ENCODE peak calls at places on chromosomes 11 and 22, in four cellular contexts. One of them, this sample, is unnamed.

GRCh38 chr11:96430668-96431067 is 40.9 kb downstream of the JRKL start:
- DNase-seq in upper lobe of right lung: no peak
- DNase-seq in GM23338: no peak
- DNase-seq in small intestine: no peak
- DNase-seq in this sample: no peak

GRCh38 chr11:101444851-101445250 is 139.0 kb downstream of the TRPC6 start:
- DNase-seq in GM23338: no peak
- DNase-seq in small intestine: no peak
- DNase-seq in upper lobe of right lung: no peak
- DNase-seq in this sample: no peak

GRCh38 chr11:414333-414857 is 404 bp downstream of the SIGIRR start:
- DNase-seq in upper lobe of right lung: no peak
- DNase-seq in small intestine: no peak
- DNase-seq in GM23338: no peak
- DNase-seq in this sample: no peak

GRCh38 chr22:31646186-31647019 is 15.6 kb downstream of the PISD start:
- DNase-seq in GM23338: no peak
- DNase-seq in upper lobe of right lung: no peak
- DNase-seq in small intestine: peak; percentile 50
- DNase-seq in this sample: peak; percentile 83

GRCh38 chr22:28833276-28833923 is 33.0 kb upstream of the XBP1 start:
- DNase-seq in upper lobe of right lung: no peak
- DNase-seq in small intestine: no peak
- DNase-seq in GM23338: no peak
- DNase-seq in this sample: no peak

GRCh38 chr22:22787805-22788459 is 99.7 kb upstream of the IGLL5 start:
- DNase-seq in GM23338: peak; percentile 81
- DNase-seq in upper lobe of right lung: no peak
- DNase-seq in small intestine: peak; percentile 56
- DNase-seq in this sample: peak; percentile 87

GRCh38 chr11:85718126-85718943 is 32.3 kb upstream of the CCDC89 start:
- DNase-seq in small intestine: no peak
- DNase-seq in upper lobe of right lung: no peak
- DNase-seq in GM23338: no peak
- DNase-seq in this sample: no peak

GRCh38 chr22:39518124-39518786 is 2.1 kb upstream of the ATF4 start:
- DNase-seq in upper lobe of right lung: no peak
- DNase-seq in GM23338: no peak
- DNase-seq in small intestine: no peak
- DNase-seq in this sample: peak; percentile 54

GRCh38 chr22:49833340-49834007 is 5.8 kb upstream of the BRD1 start:
- DNase-seq in upper lobe of right lung: no peak
- DNase-seq in GM23338: no peak
- DNase-seq in small intestine: peak; percentile 49
- DNase-seq in this sample: no peak

GRCh38 chr22:35312198-35313059 is 12.7 kb downstream of the TOM1 start:
- DNase-seq in GM23338: no peak
- DNase-seq in small intestine: peak; percentile 99
- DNase-seq in upper lobe of right lung: peak; percentile 44
- DNase-seq in this sample: peak; percentile 92

GRCh38 chr11:115493488-115493887 is 10.7 kb downstream of the CADM1 start:
- DNase-seq in upper lobe of right lung: no peak
- DNase-seq in GM23338: no peak
- DNase-seq in small intestine: no peak
- DNase-seq in this sample: no peak

GRCh38 chr11:26987205-26987604 is 6.7 kb upstream of the FIBIN start:
- DNase-seq in small intestine: no peak
- DNase-seq in GM23338: no peak
- DNase-seq in upper lobe of right lung: no peak
- DNase-seq in this sample: no peak

GRCh38 chr11:1669546-1670218 is 27.3 kb upstream of the KRTAP5-6 start:
- DNase-seq in upper lobe of right lung: no peak
- DNase-seq in GM23338: no peak
- DNase-seq in small intestine: no peak
- DNase-seq in this sample: peak; percentile 64

GRCh38 chr22:40904101-40904500 is 42.2 kb upstream of the DNAJB7 start:
- DNase-seq in GM23338: no peak
- DNase-seq in small intestine: no peak
- DNase-seq in upper lobe of right lung: no peak
- DNase-seq in this sample: no peak

GRCh38 chr22:29346659-29347058 is 31.2 kb upstream of the RASL10A start:
- DNase-seq in GM23338: no peak
- DNase-seq in small intestine: no peak
- DNase-seq in upper lobe of right lung: no peak
- DNase-seq in this sample: peak; percentile 35

DNA sequence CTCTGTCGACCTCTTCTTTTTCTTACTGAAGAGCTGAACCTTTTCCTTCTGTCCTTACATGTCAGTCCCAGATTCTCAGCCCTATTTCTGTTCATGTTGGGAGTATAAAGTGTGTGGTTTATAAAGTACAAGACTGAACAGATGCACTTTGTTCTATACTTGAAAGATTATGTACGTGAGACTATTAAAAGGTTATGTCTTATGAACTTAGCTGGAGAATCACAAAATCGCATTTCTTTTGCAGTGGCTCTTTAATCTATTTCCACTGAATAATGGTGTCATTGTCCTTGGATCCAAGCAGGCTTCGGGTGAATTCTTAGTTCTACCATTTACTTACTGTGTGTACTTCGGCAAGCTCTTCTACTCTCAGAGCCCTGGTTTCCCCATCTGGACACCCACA is 558.4 kb downstream of the TMEM135 start:
- DNase-seq in upper lobe of right lung: no peak
- DNase-seq in GM23338: no peak
- DNase-seq in small intestine: no peak
- DNase-seq in this sample: no peak
- H3K27ac ChIP-seq in upper lobe of right lung: no peak overlapping the region
- H3K27ac ChIP-seq in GM23338: no peak overlapping the region
- H3K27ac ChIP-seq in small intestine: no peak overlapping the region
- H3K27ac ChIP-seq in this sample: no peak overlapping the region

GRCh38 chr11:130718118-130718517 is 198.2 kb downstream of the SNX19 start:
- DNase-seq in GM23338: no peak
- DNase-seq in upper lobe of right lung: no peak
- DNase-seq in small intestine: no peak
- DNase-seq in this sample: no peak
- H3K4me1 ChIP-seq in GM23338: no peaks in the 10 kb centered on the region
- H3K4me1 ChIP-seq in upper lobe of right lung: no peaks in the 10 kb centered on the region
- H3K4me1 ChIP-seq in small intestine: no peaks in the 10 kb centered on the region
- H3K4me1 ChIP-seq in this sample: peaks cover 23% of the 10 kb centered on the region

GRCh38 chr11:65423516-65424199 is 1.1 kb downstream of the NEAT1 start:
- DNase-seq in upper lobe of right lung: peak; percentile 69
- DNase-seq in small intestine: no peak
- DNase-seq in GM23338: no peak
- DNase-seq in this sample: no peak
- H3K27ac ChIP-seq in upper lobe of right lung: peak overlapping the region; percentile 100
- H3K27ac ChIP-seq in small intestine: peak overlapping the region; percentile 100
- H3K27ac ChIP-seq in GM23338: no peak overlapping the region
- H3K27ac ChIP-seq in this sample: peak overlapping the region; percentile 100

GRCh38 chr11:78190374-78190773 is 1.7 kb downstream of the USP35 start:
- DNase-seq in small intestine: no peak
- DNase-seq in GM23338: no peak
- DNase-seq in upper lobe of right lung: no peak
- DNase-seq in this sample: no peak

GRCh38 chr11:78192223-78192719 is 3.6 kb downstream of the USP35 start:
- DNase-seq in small intestine: no peak
- DNase-seq in GM23338: no peak
- DNase-seq in upper lobe of right lung: no peak
- DNase-seq in this sample: peak; percentile 66

GRCh38 chr11:78189851-78190250 is 1.1 kb downstream of the USP35 start:
- DNase-seq in small intestine: no peak
- DNase-seq in upper lobe of right lung: no peak
- DNase-seq in GM23338: no peak
- DNase-seq in this sample: peak; percentile 30

GRCh38 chr11:78192911-78193341 is 4.2 kb downstream of the USP35 start:
- DNase-seq in upper lobe of right lung: no peak
- DNase-seq in GM23338: no peak
- DNase-seq in small intestine: no peak
- DNase-seq in this sample: peak; percentile 95

DNA sequence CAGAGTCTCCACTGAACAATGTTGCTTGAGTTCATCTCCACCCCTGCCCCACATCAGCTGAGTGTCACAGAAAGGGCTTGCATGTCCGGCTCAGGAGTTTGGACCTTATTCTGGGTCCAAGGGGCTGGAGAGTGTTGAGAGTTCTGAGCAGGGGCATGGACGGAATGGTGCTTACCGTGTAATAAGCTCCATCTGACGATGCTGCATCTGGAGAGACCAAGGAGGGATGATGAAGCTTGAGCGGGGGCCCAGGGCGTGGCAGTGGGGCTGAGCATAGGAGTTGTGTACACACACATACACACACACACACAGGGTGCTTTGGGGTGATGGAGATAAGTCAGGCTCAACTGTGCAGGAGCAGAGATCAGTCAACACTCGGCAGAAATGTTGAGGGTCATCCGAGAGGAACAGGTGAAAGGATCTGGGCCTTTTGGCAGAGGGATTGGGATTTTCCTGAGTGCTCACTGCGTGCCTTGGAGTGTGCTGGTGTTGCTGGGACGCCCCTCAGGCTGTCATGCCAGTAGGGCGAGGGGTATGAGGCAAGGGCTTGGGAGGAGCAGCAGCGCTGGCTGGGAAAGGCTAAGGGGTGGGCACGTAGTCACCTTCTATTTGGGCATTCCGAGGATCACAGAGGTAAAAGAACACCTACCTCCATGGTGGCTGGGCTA is 2.3 kb downstream of the USP35 start:
- DNase-seq in upper lobe of right lung: no peak
- DNase-seq in small intestine: no peak
- DNase-seq in GM23338: no peak
- DNase-seq in this sample: peak; percentile 9
- H3K4me1 ChIP-seq in upper lobe of right lung: peaks cover 32% of the 10 kb centered on the region
- H3K4me1 ChIP-seq in small intestine: no peaks in the 10 kb centered on the region
- H3K4me1 ChIP-seq in GM23338: peaks cover 15% of the 10 kb centered on the region
- H3K4me1 ChIP-seq in this sample: peaks cover 44% of the 10 kb centered on the region

GRCh38 chr11:70110538-70111055 is 32.5 kb downstream of the ANO1 start:
- DNase-seq in upper lobe of right lung: no peak
- DNase-seq in GM23338: no peak
- DNase-seq in small intestine: no peak
- DNase-seq in this sample: no peak
- H3K27ac ChIP-seq in upper lobe of right lung: no peak overlapping the region
- H3K27ac ChIP-seq in GM23338: peak overlapping the region; percentile 39
- H3K27ac ChIP-seq in small intestine: no peak overlapping the region
- H3K27ac ChIP-seq in this sample: no peak overlapping the region

GRCh38 chr11:125348704-125349635 is 147.1 kb downstream of the FEZ1 start:
- DNase-seq in small intestine: peak; percentile 22
- DNase-seq in upper lobe of right lung: peak; percentile 72
- DNase-seq in GM23338: peak; percentile 85
- DNase-seq in this sample: peak; percentile 96

GRCh38 chr11:125346565-125347260 is 149.4 kb downstream of the FEZ1 start:
- DNase-seq in upper lobe of right lung: peak; percentile 56
- DNase-seq in GM23338: no peak
- DNase-seq in small intestine: no peak
- DNase-seq in this sample: no peak

GRCh38 chr11:125345706-125346561 is 150.1 kb downstream of the FEZ1 start:
- DNase-seq in upper lobe of right lung: peak; percentile 77
- DNase-seq in GM23338: peak; percentile 90
- DNase-seq in small intestine: peak; percentile 42
- DNase-seq in this sample: peak; percentile 96

GRCh38 chr11:125348141-125348651 is 147.9 kb downstream of the FEZ1 start:
- DNase-seq in upper lobe of right lung: peak; percentile 49
- DNase-seq in small intestine: no peak
- DNase-seq in GM23338: peak; percentile 26
- DNase-seq in this sample: no peak

DNA sequence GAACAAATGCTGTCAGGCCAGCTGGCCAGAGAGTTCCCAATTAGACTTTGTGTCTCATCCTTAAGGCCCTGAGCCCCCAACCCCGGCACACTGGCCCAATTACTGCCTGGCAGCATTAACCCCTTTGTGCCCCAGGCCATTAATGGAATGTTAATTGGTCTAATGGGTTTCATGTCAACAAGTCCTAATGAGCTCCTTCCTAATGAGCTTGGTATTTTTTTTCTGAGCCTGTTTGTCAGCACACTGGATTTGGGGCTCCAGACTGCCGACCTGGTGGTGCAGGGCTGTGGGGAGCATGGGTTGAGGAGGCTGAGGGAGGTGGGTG is 148.8 kb downstream of the FEZ1 start:
- DNase-seq in upper lobe of right lung: peak; percentile 19
- DNase-seq in small intestine: no peak
- DNase-seq in GM23338: no peak
- DNase-seq in this sample: no peak
- H3K4me1 ChIP-seq in upper lobe of right lung: peaks cover 9% of the 10 kb centered on the region
- H3K4me1 ChIP-seq in small intestine: no peaks in the 10 kb centered on the region
- H3K4me1 ChIP-seq in GM23338: peaks cover 36% of the 10 kb centered on the region
- H3K4me1 ChIP-seq in this sample: peaks cover 19% of the 10 kb centered on the region

GRCh38 chr22:46588279-46589140 is 31.7 kb upstream of the GRAMD4 start:
- DNase-seq in small intestine: no peak
- DNase-seq in GM23338: no peak
- DNase-seq in upper lobe of right lung: peak; percentile 72
- DNase-seq in this sample: peak; percentile 83

GRCh38 chr22:46590334-46590733 is 29.9 kb upstream of the GRAMD4 start:
- DNase-seq in upper lobe of right lung: peak; percentile 70
- DNase-seq in GM23338: no peak
- DNase-seq in small intestine: no peak
- DNase-seq in this sample: no peak

GRCh38 chr22:46587492-46588278 is 32.5 kb upstream of the GRAMD4 start:
- DNase-seq in small intestine: peak; percentile 55
- DNase-seq in upper lobe of right lung: peak; percentile 72
- DNase-seq in GM23338: no peak
- DNase-seq in this sample: peak; percentile 85

GRCh38 chr22:46589871-46590271 is 30.3 kb upstream of the GRAMD4 start:
- DNase-seq in GM23338: no peak
- DNase-seq in small intestine: no peak
- DNase-seq in upper lobe of right lung: peak; percentile 59
- DNase-seq in this sample: no peak

DNA sequence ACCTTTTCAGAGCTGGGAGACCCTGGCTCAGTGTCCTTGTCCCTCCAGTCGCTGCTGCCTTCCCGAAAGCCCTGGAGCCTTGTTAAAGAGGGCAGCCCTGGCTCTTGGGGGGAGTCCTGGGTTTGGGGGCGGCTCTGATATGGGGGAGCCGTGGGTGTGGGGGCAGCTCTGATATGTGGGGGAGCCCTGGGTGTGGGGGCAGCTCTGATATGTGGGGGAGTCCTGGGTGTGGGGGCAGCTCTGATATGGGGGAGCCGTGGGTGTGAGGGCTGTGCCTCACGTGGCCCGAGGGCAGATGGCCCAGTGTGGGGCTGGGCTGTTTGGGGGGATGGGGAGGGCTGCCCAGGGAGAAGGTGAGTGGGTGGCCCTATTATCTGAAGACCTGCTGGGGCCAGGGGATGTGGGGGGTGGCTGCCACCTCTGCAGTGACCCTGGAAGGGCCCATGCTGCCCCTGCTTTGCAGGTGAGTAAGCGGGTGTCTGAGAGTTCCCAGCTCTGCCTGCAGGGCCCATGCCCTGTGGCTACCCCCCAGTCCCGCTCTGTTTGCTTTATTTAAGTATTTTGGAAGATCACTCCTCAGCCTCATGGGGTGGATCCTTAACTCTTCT is 30.9 kb upstream of the GRAMD4 start:
- DNase-seq in GM23338: no peak
- DNase-seq in upper lobe of right lung: no peak
- DNase-seq in small intestine: no peak
- DNase-seq in this sample: peak; percentile 71
- H3K27ac ChIP-seq in GM23338: no peak overlapping the region
- H3K27ac ChIP-seq in upper lobe of right lung: no peak overlapping the region
- H3K27ac ChIP-seq in small intestine: no peak overlapping the region
- H3K27ac ChIP-seq in this sample: no peak overlapping the region

This sample was measured in osteoblast.